ENCODE peak calls at places on chromosome 18, in four cellular contexts. H is fibroblast of lung; L is AG09309; A is CD8-positive, alpha-beta T cell. S is an unnamed sample.

GRCh38 chr18:54801374-54801773 is 26.9 kb upstream of the RAB27B start:
- DNase-seq in A (no peak), L (no peak), H (no peak), S (no peak)

GRCh38 chr18:6747646-6748045 is 18.1 kb downstream of the ARHGAP28 start:
- DNase-seq in L (peak; percentile 81), A (no peak), H (peak; percentile 93), S (peak; percentile 95)

GRCh38 chr18:32271649-32272324 is 81.9 kb downstream of the MEP1B start:
- DNase-seq in L (peak; percentile 20), A (no peak), H (peak; percentile 46), S (peak; percentile 41)

GRCh38 chr18:60215432-60215831 is 157.1 kb downstream of the MC4R start:
- DNase-seq in L (no peak), H (no peak), A (no peak), S (no peak)

GRCh38 chr18:40868110-40868858 is 1086.8 kb upstream of the PIK3C3 start:
- DNase-seq in H (peak; percentile 98), A (no peak), L (no peak), S (peak; percentile 5)

GRCh38 chr18:11251229-11251890 is 102.0 kb upstream of the PIEZO2 start:
- DNase-seq in A (no peak), H (peak; percentile 59), L (peak; percentile 25), S (peak; percentile 55)

GRCh38 chr18:79420033-79420745 is 24.5 kb downstream of the NFATC1 start:
- DNase-seq in A (no peak), L (no peak), H (no peak), S (no peak)

GRCh38 chr18:63192171-63192884 is 127.2 kb downstream of the BCL2 start:
- DNase-seq in L (no peak), A (no peak), H (no peak), S (no peak)

GRCh38 chr18:57094199-57094598 is 52.7 kb upstream of the BOD1L2 start:
- DNase-seq in L (no peak), A (no peak), H (no peak), S (no peak)

S was measured in fibroblast of gingiva.